ENCODE peak calls at places on chromosomes 12 and 14, in seven cellular contexts. M is IMR-90, E is neuronal stem cell, B is mesendoderm, N is H9, Q is H1, Z is trophoblast cell. U is an unnamed sample.

GRCh38 chr14:50366589-50366988 is 30.1 kb downstream of the CDKL1 start:
- DNase-seq in M (no peak), E (no peak), B (no peak), N (no peak), Q (no peak), Z (no peak), U (no peak)

GRCh38 chr12:110545812-110546211 is 37.3 kb downstream of the PPTC7 start:
- DNase-seq in M (peak; percentile 12), E (no peak), B (no peak), N (no peak), Q (no peak), Z (no peak), U (no peak)

GRCh38 chr12:83826112-83826511 is 1086.5 kb downstream of the SLC6A15 start:
- DNase-seq in M (peak; percentile 28), E (peak; percentile 24), B (peak; percentile 72), N (peak; percentile 84), Q (peak; percentile 39), Z (peak; percentile 45), U (peak; percentile 40)

GRCh38 chr12:52391618-52392002 is 6.2 kb upstream of the KRT84 start:
- DNase-seq in M (no peak), E (no peak), B (no peak), N (no peak), Q (no peak), Z (no peak), U (no peak)

GRCh38 chr12:123091756-123092155 is 59.1 kb downstream of the PITPNM2 start:
- DNase-seq in M (no peak), E (no peak), B (no peak), N (no peak), Q (no peak), Z (no peak), U (no peak)

GRCh38 chr12:88052686-88053085 is 23.5 kb upstream of the C12orf50 start:
- DNase-seq in M (peak; percentile 44), E (no peak), B (peak; percentile 62), N (peak; percentile 42), Q (no peak), Z (peak; percentile 52), U (peak; percentile 41)

GRCh38 chr14:86035882-86036281 is 505.9 kb downstream of the FLRT2 start:
- DNase-seq in M (no peak), E (no peak), B (peak; percentile 75), N (peak; percentile 69), Q (no peak), Z (peak; percentile 44), U (peak; percentile 24)

GRCh38 chr12:6828671-6829531 is 694 bp downstream of the P3H3 start:
- DNase-seq in M (peak; percentile 50), E (no peak), B (peak; percentile 82), N (peak; percentile 80), Q (no peak), Z (no peak), U (no peak)

GRCh38 chr12:107396991-107397390 is 288.6 kb upstream of the PWP1 start:
- DNase-seq in M (no peak), E (no peak), B (no peak), N (no peak), Q (no peak), Z (peak; percentile 94), U (no peak)

GRCh38 chr12:111268738-111269572 is 99.9 kb downstream of the PHETA1 start:
- DNase-seq in M (no peak), E (no peak), B (peak; percentile 43), N (peak; percentile 68), Q (no peak), Z (peak; percentile 49), U (no peak)

GRCh38 chr12:105595440-105595839 is 264.9 kb downstream of the C12orf75 start:
- DNase-seq in M (no peak), E (no peak), B (no peak), N (no peak), Q (no peak), Z (no peak), U (no peak)

GRCh38 chr12:54129028-54129903 is 59.5 kb downstream of the SMUG1 start:
- DNase-seq in M (no peak), E (no peak), B (no peak), N (no peak), Q (no peak), Z (no peak), U (no peak)

GRCh38 chr12:27361372-27361771 is 28.7 kb downstream of the BMAL2 start:
- DNase-seq in M (peak; percentile 87), E (no peak), B (no peak), N (no peak), Q (no peak), Z (no peak), U (no peak)

GRCh38 chr12:89288959-89289358 is 63.3 kb downstream of the DUSP6 start:
- DNase-seq in M (no peak), E (no peak), B (no peak), N (no peak), Q (no peak), Z (no peak), U (no peak)

GRCh38 chr12:32201996-32202395 is 95.3 kb downstream of the BICD1 start:
- DNase-seq in M (no peak), E (no peak), B (no peak), N (no peak), Q (no peak), Z (no peak), U (no peak)

GRCh38 chr12:39331539-39332261 is 111.2 kb downstream of the KIF21A start:
- DNase-seq in M (no peak), E (no peak), B (no peak), N (no peak), Q (no peak), Z (no peak), U (no peak)

GRCh38 chr12:114501474-114501807 is 95.5 kb upstream of the TBX5 start:
- DNase-seq in M (no peak), E (no peak), B (no peak), N (no peak), Q (no peak), Z (no peak), U (no peak)

GRCh38 chr14:86166541-86166940 is 636.6 kb downstream of the FLRT2 start:
- DNase-seq in M (no peak), E (no peak), B (no peak), N (no peak), Q (no peak), Z (no peak), U (no peak)

GRCh38 chr14:61080591-61081010 is 99.6 kb downstream of the SLC38A6 start:
- DNase-seq in M (peak; percentile 83), E (no peak), B (peak; percentile 8), N (peak; percentile 39), Q (no peak), Z (no peak), U (no peak)

GRCh38 chr12:92145481-92145730 is 240 bp downstream of the BTG1 start:
- DNase-seq in M (no peak), E (no peak), B (no peak), N (no peak), Q (no peak), Z (no peak), U (no peak)

GRCh38 chr12:6277982-6278438 is 32.5 kb upstream of the PLEKHG6 start:
- DNase-seq in M (no peak), E (no peak), B (peak; percentile 53), N (no peak), Q (no peak), Z (peak; percentile 92), U (no peak)

GRCh38 chr14:90137807-90138206 is 76.0 kb downstream of the KCNK13 start:
- DNase-seq in M (peak; percentile 17), E (no peak), B (no peak), N (no peak), Q (no peak), Z (no peak), U (peak; percentile 1)

GRCh38 chr12:76428117-76428516 is 79.9 kb upstream of the BBS10 start:
- DNase-seq in M (no peak), E (no peak), B (no peak), N (no peak), Q (no peak), Z (no peak), U (no peak)

GRCh38 chr14:32698831-32699230 is 239.8 kb upstream of the NPAS3 start:
- DNase-seq in M (peak; percentile 22), E (no peak), B (peak; percentile 31), N (no peak), Q (no peak), Z (no peak), U (peak; percentile 52)
- H3K4ac ChIP-seq in M (peak overlapping the region; percentile 26), E (no peak overlapping the region), B (no peak overlapping the region), N (no peak overlapping the region), Q (no peak overlapping the region), Z (no peak overlapping the region), U (no peak overlapping the region)

DNA sequence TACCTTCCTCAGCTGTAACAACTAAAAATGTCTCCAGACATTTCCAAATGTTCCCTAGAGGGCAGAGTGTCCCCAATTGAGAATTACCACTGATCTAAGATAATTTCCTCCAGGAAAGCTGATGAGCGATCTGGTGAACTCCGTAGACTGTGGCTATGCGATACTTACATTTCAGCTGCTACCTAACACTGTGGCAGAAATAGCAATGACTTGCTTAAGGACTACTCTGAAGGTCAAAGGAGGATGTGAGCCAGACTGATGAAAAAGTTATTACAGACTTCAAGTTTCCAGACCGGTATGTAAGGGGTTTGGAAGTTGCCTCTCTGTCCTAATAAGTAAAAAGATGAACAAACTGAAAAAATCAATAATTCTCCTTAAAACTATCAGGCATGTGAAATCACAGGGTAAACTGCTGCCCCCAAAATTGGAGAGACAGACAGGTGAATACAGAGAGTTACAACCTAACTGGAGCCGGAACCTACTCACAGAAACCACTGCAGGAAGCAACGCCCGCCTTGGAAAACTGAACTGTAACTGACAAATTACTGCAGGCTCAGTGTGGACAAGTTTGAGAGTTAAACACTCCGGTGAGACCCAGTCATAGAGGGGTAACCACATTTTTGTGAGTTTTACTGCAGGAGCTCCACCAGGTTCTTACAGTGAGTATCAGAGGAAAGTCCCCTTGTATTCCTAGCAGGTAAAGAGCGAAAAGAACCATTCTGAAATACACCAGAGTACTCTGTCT is 60.0 kb upstream of the PARP11 start:
- DNase-seq in M (no peak), E (no peak), B (no peak), N (no peak), Q (no peak), Z (no peak), U (no peak)
- H3K4ac ChIP-seq in M (no peak overlapping the region), E (no peak overlapping the region), B (no peak overlapping the region), N (no peak overlapping the region), Q (no peak overlapping the region), Z (no peak overlapping the region), U (no peak overlapping the region)

DNA sequence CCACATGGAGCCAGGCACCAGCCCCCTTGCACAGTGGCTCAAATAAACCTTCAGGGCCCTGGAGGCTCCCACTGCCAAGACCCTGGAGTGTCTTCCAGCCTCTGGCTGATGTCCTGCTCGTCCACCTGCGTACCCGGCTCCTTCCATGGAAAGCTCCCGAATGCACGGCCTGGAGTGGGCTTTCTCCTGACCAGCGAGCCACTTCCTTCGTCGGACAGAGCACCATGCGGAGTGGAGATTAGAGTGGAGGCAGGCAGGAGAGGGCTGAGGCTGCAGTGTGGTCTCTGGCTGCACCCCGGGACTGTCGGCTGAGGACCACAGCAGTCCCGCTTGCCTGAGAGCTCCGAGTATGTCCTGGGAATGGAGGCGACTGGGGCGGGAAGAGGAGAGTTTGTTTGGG is 93.7 kb upstream of the SFSWAP start:
- DNase-seq in M (no peak), E (no peak), B (no peak), N (no peak), Q (no peak), Z (no peak), U (no peak)
- H3K4ac ChIP-seq in M (no peak overlapping the region), E (no peak overlapping the region), B (no peak overlapping the region), N (no peak overlapping the region), Q (no peak overlapping the region), Z (no peak overlapping the region), U (no peak overlapping the region)

DNA sequence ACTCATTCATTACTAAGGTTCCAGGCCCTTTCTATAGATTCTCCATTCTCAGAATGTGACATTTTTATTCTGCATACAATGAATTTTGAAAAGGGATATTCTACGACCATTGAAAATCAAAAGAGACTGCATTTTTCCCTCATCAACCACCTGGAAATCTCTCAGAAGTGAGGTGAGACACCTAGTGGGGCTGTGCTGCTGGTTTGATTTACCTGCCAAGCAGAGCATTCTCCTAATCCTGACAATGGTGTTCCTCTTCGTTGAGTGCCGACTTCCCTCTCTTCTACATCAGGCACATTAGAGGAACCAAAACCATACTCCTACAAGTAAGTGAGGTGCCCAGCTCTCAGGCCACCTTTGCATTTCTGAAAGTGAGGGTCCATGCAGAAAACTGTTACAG is 14.9 kb downstream of the CKB start:
- DNase-seq in M (no peak), E (no peak), B (no peak), N (no peak), Q (no peak), Z (no peak), U (no peak)
- H3K4ac ChIP-seq in M (no peak overlapping the region), E (no peak overlapping the region), B (no peak overlapping the region), N (no peak overlapping the region), Q (no peak overlapping the region), Z (no peak overlapping the region), U (no peak overlapping the region)